ENCODE peak calls at places on chromosomes 16 and 17, in four cellular contexts. One of them, this sample, is unnamed. For H3K27me3, the result is how much of the 10 kb centered on the place peaks cover.

GRCh38 chr16:56613706-56614105 is 5.3 kb downstream of the MT2A start:
- DNase-seq in heart right ventricle: no peak
- DNase-seq in Peyer's patch: no peak
- DNase-seq in fibroblast of lung: no peak
- DNase-seq in this sample: no peak

GRCh38 chr16:55488306-55488705 is 9.3 kb downstream of the MMP2 start:
- DNase-seq in Peyer's patch: peak
- DNase-seq in fibroblast of lung: no peak
- DNase-seq in heart right ventricle: no peak
- DNase-seq in this sample: no peak

GRCh38 chr17:67995568-67996191 is 589 bp downstream of the C17orf58 start:
- DNase-seq in Peyer's patch: peak
- DNase-seq in heart right ventricle: peak
- DNase-seq in fibroblast of lung: peak
- DNase-seq in this sample: peak

GRCh38 chr16:7405166-7405565 is 72.5 kb downstream of the RBFOX1 start:
- DNase-seq in heart right ventricle: peak
- DNase-seq in Peyer's patch: no peak
- DNase-seq in fibroblast of lung: no peak
- DNase-seq in this sample: no peak

GRCh38 chr17:80999224-81000088 is 7.8 kb downstream of the CHMP6 start:
- DNase-seq in fibroblast of lung: no peak
- DNase-seq in Peyer's patch: no peak
- DNase-seq in heart right ventricle: no peak
- DNase-seq in this sample: no peak

GRCh38 chr17:82054351-82055022 is 2.8 kb downstream of the GPS1 start:
- DNase-seq in fibroblast of lung: no peak
- DNase-seq in heart right ventricle: no peak
- DNase-seq in Peyer's patch: no peak
- DNase-seq in this sample: no peak

GRCh38 chr16:87921236-87921773 is 15.0 kb downstream of the CA5A start:
- DNase-seq in fibroblast of lung: no peak
- DNase-seq in heart right ventricle: no peak
- DNase-seq in Peyer's patch: no peak
- DNase-seq in this sample: no peak

GRCh38 chr17:42291136-42291535 is 2.8 kb downstream of the STAT5A start:
- DNase-seq in heart right ventricle: no peak
- DNase-seq in Peyer's patch: peak
- DNase-seq in fibroblast of lung: no peak
- DNase-seq in this sample: no peak

GRCh38 chr17:58991718-58992331 is 114.9 kb downstream of the TRIM37 start:
- DNase-seq in Peyer's patch: peak
- DNase-seq in fibroblast of lung: peak
- DNase-seq in heart right ventricle: no peak
- DNase-seq in this sample: peak

GRCh38 chr17:35088647-35088910 is 25.1 kb upstream of the RFFL start:
- DNase-seq in heart right ventricle: no peak
- DNase-seq in Peyer's patch: peak
- DNase-seq in fibroblast of lung: no peak
- DNase-seq in this sample: peak

GRCh38 chr17:3976675-3977171 is 12.5 kb upstream of the ATP2A3 start:
- DNase-seq in fibroblast of lung: no peak
- DNase-seq in Peyer's patch: peak
- DNase-seq in heart right ventricle: peak
- DNase-seq in this sample: peak

GRCh38 chr17:36608794-36609497 is 7.6 kb downstream of the MRM1 start:
- DNase-seq in Peyer's patch: peak
- DNase-seq in heart right ventricle: no peak
- DNase-seq in fibroblast of lung: peak
- DNase-seq in this sample: peak

GRCh38 chr16:2761886-2762583 is 9.6 kb downstream of the SRRM2 start:
- DNase-seq in heart right ventricle: no peak
- DNase-seq in Peyer's patch: no peak
- DNase-seq in fibroblast of lung: no peak
- DNase-seq in this sample: no peak
- H3K27me3 ChIP-seq in heart right ventricle: under half
- H3K27me3 ChIP-seq in Peyer's patch: under half
- H3K27me3 ChIP-seq in fibroblast of lung: under half
- H3K27me3 ChIP-seq in this sample: under half

DNA sequence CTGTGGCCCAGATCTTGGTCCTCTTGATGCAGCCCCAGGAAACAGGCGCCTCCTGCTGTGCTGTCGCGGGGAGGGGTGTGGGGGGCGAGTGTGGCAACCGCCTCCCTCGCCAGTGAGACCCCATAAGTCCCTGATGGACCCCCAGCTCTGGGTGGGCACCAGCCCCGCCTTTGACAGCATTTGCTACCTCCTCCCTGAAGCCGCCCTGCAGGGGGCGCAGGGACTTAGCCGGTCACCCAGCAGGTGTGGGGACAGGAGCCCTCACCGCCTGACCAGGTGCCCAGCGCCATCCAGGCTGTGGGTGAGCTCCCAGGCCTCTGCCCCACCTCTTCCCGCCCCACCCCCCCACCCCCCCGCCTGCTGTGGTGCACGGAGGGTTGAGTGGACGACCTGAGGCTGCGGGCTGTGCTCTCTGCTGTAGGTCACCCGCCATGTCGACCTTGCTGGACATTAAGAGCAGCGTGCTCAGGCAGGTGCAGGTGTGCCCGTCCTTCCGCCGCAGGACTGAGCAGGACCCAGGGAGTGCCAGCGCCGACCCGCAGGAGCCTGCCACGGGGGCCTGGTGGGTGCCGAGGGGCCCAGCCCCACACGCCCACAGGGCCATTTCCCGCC is 4.8 kb downstream of the BAIAP3 start:
- DNase-seq in fibroblast of lung: no peak
- DNase-seq in Peyer's patch: peak
- DNase-seq in heart right ventricle: no peak
- DNase-seq in this sample: peak
- H3K27me3 ChIP-seq in fibroblast of lung: under half
- H3K27me3 ChIP-seq in Peyer's patch: under half
- H3K27me3 ChIP-seq in heart right ventricle: under half
- H3K27me3 ChIP-seq in this sample: under half

DNA sequence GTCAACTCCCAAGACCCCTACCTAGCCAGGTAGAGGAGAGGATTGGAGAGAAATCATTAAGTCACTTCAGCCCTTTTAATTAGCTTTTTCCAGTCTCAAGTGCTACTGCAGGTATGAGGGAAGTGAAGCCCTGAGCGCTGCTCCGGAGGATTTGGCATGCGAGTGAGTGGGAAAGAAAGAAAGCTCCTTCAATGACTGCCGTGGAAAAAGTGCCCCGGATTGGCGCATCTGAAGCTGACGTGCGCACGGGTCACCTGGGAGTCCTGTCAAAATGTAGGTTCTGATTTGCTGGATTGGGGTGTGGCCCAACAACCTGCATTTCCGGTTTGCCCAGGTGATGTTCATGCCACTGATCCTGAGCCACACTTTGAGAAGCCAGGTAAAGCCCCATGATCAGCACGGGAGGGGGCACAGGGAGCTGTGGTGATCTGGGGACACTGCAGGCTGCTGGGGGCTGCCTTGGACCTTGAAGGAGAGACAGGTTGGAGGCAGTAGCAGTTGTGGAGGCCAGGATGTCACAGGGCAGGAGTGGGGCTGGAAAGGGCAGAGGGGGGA is 367.2 kb upstream of the TNRC6C start:
- DNase-seq in Peyer's patch: no peak
- DNase-seq in heart right ventricle: no peak
- DNase-seq in fibroblast of lung: no peak
- DNase-seq in this sample: peak
- H3K27me3 ChIP-seq in Peyer's patch: under half
- H3K27me3 ChIP-seq in heart right ventricle: under half
- H3K27me3 ChIP-seq in fibroblast of lung: under half
- H3K27me3 ChIP-seq in this sample: under half

GRCh38 chr17:74181341-74181740 is 22.1 kb upstream of the RPL38 start:
- DNase-seq in fibroblast of lung: no peak
- DNase-seq in heart right ventricle: no peak
- DNase-seq in Peyer's patch: no peak
- DNase-seq in this sample: no peak
- H3K27me3 ChIP-seq in fibroblast of lung: under half
- H3K27me3 ChIP-seq in heart right ventricle: half or more
- H3K27me3 ChIP-seq in Peyer's patch: under half
- H3K27me3 ChIP-seq in this sample: under half

DNA sequence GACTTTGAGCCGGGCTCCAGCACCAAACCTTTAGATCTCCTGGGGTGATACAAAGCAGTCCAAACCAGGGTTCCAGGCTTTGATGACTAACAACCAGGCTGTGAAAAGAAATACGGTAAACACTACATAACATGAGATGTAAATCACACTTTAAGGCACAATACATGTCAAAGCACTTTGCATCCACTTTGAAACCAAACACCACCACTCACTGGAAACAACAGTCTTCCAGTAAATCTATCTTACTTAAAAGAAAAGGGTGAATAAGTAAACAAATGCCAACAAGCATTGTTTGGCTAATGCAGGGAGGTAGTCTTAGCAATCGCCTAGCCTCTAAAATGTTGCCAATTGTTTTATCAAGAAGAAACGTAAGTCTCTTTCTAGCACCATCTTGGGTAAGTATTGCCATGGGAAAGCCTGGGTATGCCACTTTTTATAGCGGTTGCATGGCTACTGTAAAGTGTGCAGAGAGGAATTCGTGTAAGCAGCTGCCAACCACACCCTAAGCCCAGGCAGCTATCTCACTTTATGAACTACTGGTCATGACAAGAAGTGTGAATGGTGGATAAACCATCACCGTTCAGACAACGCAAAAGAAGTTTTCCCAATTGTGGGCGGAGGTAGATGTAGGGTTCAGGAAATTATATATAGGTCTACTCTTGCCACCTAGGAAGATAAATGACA is 267.4 kb upstream of the PSMD7 start:
- DNase-seq in fibroblast of lung: no peak
- DNase-seq in heart right ventricle: no peak
- DNase-seq in Peyer's patch: no peak
- DNase-seq in this sample: peak
- H3K27me3 ChIP-seq in fibroblast of lung: under half
- H3K27me3 ChIP-seq in heart right ventricle: under half
- H3K27me3 ChIP-seq in Peyer's patch: under half
- H3K27me3 ChIP-seq in this sample: under half

DNA sequence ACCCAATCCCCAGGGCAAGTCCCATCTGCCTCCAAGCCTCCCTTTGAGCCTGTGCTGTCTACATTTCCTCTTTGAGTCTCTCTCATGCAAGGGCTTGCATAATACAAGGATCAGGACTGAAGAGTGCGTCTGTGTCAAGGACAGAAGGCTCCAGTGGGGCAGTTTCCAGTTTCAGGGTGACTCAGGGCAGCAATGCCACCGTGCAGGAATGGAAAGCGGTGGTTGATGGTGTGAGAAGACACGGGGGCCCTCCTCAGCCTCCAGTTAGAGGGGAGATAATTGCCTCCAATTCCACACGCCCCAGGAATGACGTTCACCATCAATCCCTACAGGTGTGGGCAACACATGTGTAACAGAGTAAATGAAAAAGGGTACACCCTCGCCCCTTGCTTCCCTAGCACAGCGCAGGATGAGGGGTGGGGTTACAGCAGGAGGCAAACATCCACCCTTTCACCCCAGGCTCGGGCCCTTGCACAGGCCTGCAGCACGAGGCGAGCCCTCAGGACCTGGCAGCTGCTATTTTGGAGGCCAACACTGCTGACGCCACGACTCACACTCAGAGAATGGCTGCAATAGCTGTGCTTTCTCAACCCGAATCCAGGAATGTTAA is 24.8 kb upstream of the SLC25A19 start:
- DNase-seq in fibroblast of lung: no peak
- DNase-seq in heart right ventricle: peak
- DNase-seq in Peyer's patch: no peak
- DNase-seq in this sample: no peak
- H3K27me3 ChIP-seq in fibroblast of lung: under half
- H3K27me3 ChIP-seq in heart right ventricle: under half
- H3K27me3 ChIP-seq in Peyer's patch: under half
- H3K27me3 ChIP-seq in this sample: under half

This sample was measured in colonic mucosa.